ENCODE peak calls at places on chromosomes 7 and 10, in four cellular contexts. G is D341Med, K is neural crest cell, L is foreskin keratinocyte. I is an unnamed sample.

GRCh38 chr7:17183630-17184328 is 114.7 kb upstream of the AHR start:
- DNase-seq in K (no peak), L (no peak), G (no peak), I (no peak)

GRCh38 chr7:82745117-82745516 is 301.5 kb upstream of the CACNA2D1 start:
- DNase-seq in K (no peak), G (no peak), L (no peak), I (no peak)

GRCh38 chr7:18873674-18874341 is 243.6 kb downstream of the TWIST1 start:
- DNase-seq in G (no peak), K (no peak), L (no peak), I (no peak)

GRCh38 chr7:116032886-116033285 is 2.3 kb upstream of the TFEC start:
- DNase-seq in G (no peak), K (no peak), L (no peak), I (no peak)

GRCh38 chr10:130587718-130588117 is 451.5 kb downstream of the GLRX3 start:
- DNase-seq in L (no peak), G (no peak), K (no peak), I (no peak)

GRCh38 chr7:9231683-9232082 is 798.3 kb downstream of the NXPH1 start:
- DNase-seq in K (no peak), G (peak; percentile 57), L (no peak), I (no peak)

GRCh38 chr10:6072215-6072941 is 10.2 kb upstream of the IL2RA start:
- DNase-seq in K (no peak), L (no peak), G (no peak), I (no peak)

GRCh38 chr10:80165173-80165572 is 32.6 kb downstream of the PLAC9 start:
- DNase-seq in G (no peak), L (peak; percentile 81), K (no peak), I (no peak)

GRCh38 chr10:117718970-117719369 is 176.4 kb downstream of the EMX2 start:
- DNase-seq in G (no peak), K (no peak), L (no peak), I (no peak)

I was measured in substantia nigra.